ENCODE peak calls at places on chromosomes 1 and 21, in four cellular contexts. M is GM13976, Q is upper lobe of right lung, J is AG04449. X is an unnamed sample.

GRCh38 chr1:155010211-155010918 is 7.8 kb downstream of the ZBTB7B start:
- DNase-seq in Q (no peak), J (no peak), M (no peak), X (no peak)

GRCh38 chr1:80218112-80218511 is 1211.6 kb upstream of the ADGRL4 start:
- DNase-seq in M (peak; percentile 21), J (no peak), Q (no peak), X (peak; percentile 38)

GRCh38 chr1:43614891-43615290 is 35.1 kb upstream of the KDM4A start:
- DNase-seq in Q (no peak), M (no peak), J (no peak), X (no peak)

GRCh38 chr1:59978026-59978425 is 51.5 kb upstream of the CYP2J2 start:
- DNase-seq in J (no peak), Q (no peak), M (no peak), X (no peak)

GRCh38 chr1:222974496-222974895 is 159.7 kb downstream of the DISP1 start:
- DNase-seq in M (no peak), J (peak; percentile 94), Q (no peak), X (peak; percentile 95)

GRCh38 chr1:220325306-220325995 is 53.2 kb upstream of the RAB3GAP2 start:
- DNase-seq in Q (no peak), J (no peak), M (no peak), X (no peak)

GRCh38 chr1:223765036-223765718 is 52.8 kb downstream of the CAPN2 start:
- DNase-seq in M (no peak), J (peak; percentile 33), Q (no peak), X (peak; percentile 56)

GRCh38 chr21:36710729-36711048 is 11.8 kb downstream of the SIM2 start:
- DNase-seq in M (peak; percentile 16), Q (peak; percentile 62), J (no peak), X (no peak)

GRCh38 chr1:107964397-107965111 is 426 bp downstream of the VAV3 start:
- DNase-seq in M (peak; percentile 45), J (no peak), Q (peak; percentile 67), X (no peak)

GRCh38 chr21:29805110-29805509 is 134.7 kb downstream of the GRIK1 start:
- DNase-seq in Q (no peak), J (no peak), M (no peak), X (no peak)

GRCh38 chr1:167820684-167821355 is 93.1 kb downstream of the ADCY10 start:
- DNase-seq in M (no peak), J (no peak), Q (no peak), X (no peak)

GRCh38 chr1:160844447-160845232 is 18.0 kb downstream of the CD244 start:
- DNase-seq in Q (no peak), J (no peak), M (no peak), X (no peak)

GRCh38 chr1:21931171-21932093 is 5.7 kb downstream of the HSPG2 start:
- DNase-seq in J (peak; percentile 67), Q (peak; percentile 89), M (no peak), X (peak; percentile 91)

GRCh38 chr1:196312739-196313138 is 295.5 kb downstream of the KCNT2 start:
- DNase-seq in Q (no peak), J (no peak), M (no peak), X (no peak)

GRCh38 chr1:29569971-29570634 is 333.8 kb downstream of the PTPRU start:
- DNase-seq in Q (no peak), M (no peak), J (peak; percentile 14), X (peak; percentile 48)

GRCh38 chr1:89987170-89987819 is 7.6 kb upstream of the ZNF326 start:
- DNase-seq in M (peak; percentile 78), J (no peak), Q (no peak), X (peak; percentile 66)

GRCh38 chr1:36269408-36269838 is 36.7 kb upstream of the SH3D21 start:
- DNase-seq in M (no peak), Q (no peak), J (no peak), X (no peak)

DNA sequence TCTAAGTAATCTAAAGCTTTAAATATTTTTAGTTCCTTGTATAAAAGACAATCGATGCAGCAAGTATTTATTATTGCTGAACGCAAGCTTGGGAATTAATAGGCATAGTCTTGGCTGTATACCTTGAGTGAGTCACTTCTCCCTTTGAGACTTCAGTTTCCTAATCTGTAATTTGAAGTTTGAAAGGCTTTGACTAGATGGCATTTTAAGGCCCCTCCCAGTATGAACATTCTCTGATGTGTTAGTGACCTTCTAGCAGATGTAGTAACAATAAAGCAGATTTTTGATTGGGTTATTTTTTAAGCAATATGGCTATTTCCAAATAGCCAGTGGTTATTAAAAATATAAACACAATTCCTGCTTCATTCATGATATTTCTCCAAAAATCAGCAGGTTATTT is 58.2 kb downstream of the DUSP10 start:
- DNase-seq in Q (no peak), M (no peak), J (no peak), X (no peak)
- TF ChIP-seq CTCF in Q (no peak), M (no peak), J (no peak), X (no peak)

GRCh38 chr1:98053471-98054366 is 132.9 kb upstream of the DPYD start:
- DNase-seq in M (peak; percentile 79), Q (peak; percentile 85), J (no peak), X (no peak)
- TF ChIP-seq CTCF in M (peak; percentile 88), Q (peak; percentile 95), J (peak; percentile 76), X (peak; percentile 97)

GRCh38 chr1:228190182-228190581 is 17.7 kb upstream of the OBSCN start:
- DNase-seq in M (no peak), J (no peak), Q (no peak), X (no peak)
- TF ChIP-seq CTCF in M (no peak), J (no peak), Q (no peak), X (no peak)

DNA sequence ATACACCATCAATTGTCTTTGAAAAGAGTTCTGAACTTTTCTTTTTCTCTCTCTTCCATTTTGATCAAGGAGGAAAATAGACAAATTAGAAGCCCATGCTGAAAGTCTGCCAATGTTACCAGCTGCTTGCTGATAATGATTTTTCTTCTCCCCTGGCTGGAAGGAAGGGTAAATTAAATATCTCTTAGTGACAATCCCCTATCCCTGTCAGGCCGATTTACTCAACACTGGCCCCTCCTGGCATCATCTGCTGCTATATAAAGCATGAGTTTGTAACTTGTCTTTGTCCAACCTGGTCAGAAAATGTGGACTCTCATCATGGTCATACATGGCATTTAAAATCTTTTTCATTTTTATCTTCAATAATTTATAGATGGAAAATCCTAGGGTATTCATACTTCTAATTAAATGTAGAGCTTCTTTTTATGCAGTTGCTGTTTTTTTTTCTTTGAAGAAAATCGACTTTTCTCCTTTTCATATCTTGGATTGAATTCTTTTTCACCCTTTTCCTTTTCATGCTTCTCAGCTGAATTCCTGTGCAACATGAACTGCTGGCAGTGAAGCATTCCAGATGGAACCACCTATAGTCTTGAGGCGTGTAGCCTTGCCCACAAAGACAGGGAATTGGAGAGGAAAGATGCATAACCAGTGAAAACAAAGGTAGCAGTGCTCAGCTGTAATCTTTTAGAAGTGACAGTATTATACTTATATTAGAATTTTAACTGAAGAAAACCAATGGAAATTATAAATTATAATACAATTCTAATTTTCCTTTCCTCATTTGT is 214.7 kb upstream of the PTGFR start:
- DNase-seq in M (no peak), J (no peak), Q (no peak), X (no peak)
- TF ChIP-seq CTCF in M (no peak), J (no peak), Q (no peak), X (peak; percentile 23)

DNA sequence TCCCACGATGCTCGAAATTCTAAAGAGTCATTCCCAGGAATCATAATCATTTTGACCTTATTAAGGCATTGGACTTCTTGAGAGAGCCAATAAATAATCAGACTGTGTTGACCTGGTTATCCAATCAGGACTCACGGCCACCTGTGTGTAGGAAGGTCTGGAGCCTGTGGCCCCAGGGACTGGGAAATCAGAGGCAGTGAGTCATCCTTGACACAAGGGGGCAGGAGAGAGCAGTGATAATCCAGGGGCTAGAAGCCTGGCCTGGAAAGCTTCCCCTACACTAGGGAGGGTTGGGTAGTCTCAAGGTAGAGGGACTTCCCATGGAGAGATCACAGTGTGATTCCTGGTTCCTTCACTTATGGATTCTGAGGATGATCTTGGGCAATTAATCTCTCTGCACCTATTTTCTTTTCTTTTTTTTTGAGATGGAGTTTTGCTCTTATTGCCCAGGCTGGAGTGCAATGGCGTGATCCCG is 4.7 kb downstream of the MR1 start:
- DNase-seq in M (peak; percentile 71), J (no peak), Q (no peak), X (peak; percentile 38)
- TF ChIP-seq CTCF in M (peak; percentile 73), J (peak; percentile 84), Q (peak; percentile 73), X (peak; percentile 89)

DNA sequence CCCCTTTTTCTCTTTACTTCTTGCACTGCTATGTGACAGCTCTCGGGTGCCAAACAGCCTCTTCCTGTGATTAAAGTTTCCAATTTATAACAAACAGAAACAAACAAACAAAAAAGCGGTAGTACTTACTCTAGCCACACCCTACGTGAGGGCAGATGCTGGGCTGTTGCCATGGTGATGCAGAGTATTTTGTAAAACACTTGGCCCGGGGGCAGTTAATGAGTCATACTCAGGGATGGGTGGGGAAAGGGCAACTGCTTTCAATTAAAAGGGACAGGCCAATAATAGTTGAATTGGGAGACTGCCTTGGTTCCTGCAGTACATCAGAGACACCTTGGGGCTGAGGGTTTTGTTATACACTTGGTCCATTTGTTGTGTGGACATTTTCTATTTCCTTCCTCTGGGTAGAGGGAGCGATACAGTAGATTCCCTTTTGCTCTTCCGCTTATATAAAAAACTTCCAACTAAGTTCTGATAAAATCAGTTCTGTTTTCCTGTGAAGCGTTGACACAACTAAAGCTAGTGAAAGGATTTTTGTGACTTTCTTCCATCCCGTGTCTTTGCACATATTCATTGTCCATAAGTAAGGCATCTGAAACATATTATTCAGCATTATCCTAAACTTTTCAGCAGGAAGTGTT is 36.5 kb upstream of the THEM4 start:
- DNase-seq in M (no peak), Q (peak; percentile 86), J (peak; percentile 62), X (peak; percentile 99)
- TF ChIP-seq CTCF in M (no peak), Q (no peak), J (no peak), X (peak; percentile 25)

GRCh38 chr1:88075813-88076212 is 608.3 kb upstream of the PKN2 start:
- DNase-seq in M (no peak), J (no peak), Q (no peak), X (no peak)

GRCh38 chr1:88080875-88081274 is 603.2 kb upstream of the PKN2 start:
- DNase-seq in J (no peak), M (no peak), Q (no peak), X (no peak)

GRCh38 chr1:88074661-88075060 is 609.4 kb upstream of the PKN2 start:
- DNase-seq in M (no peak), Q (no peak), J (no peak), X (no peak)

DNA sequence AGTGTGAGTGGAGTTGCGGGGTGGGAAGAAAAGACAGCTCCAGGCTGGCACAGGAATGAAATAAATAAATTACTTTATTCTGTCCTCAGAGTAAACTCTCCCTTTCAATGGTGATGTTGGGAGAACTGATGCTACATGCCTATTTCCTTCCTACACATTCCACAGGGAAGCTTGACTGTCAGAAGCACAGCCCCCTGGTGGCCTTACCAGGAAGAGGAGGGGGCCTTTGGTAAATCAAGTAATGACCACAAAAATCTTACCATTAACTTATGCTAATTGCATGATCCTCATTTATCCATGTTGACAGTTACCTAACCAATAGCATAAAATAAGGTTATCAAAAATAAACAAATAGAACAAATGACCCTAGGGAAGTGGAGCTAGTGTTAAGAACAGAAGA is 605.0 kb upstream of the PKN2 start:
- DNase-seq in Q (no peak), M (no peak), J (no peak), X (no peak)
- TF ChIP-seq CTCF in Q (peak; percentile 25), M (no peak), J (peak; percentile 34), X (peak; percentile 53)